ENCODE peak calls at places on chromosomes 4 and X, in seven cellular contexts. One of them, this sample, is unnamed.

GRCh38 chr4:122117743-122118142 is 34.4 kb upstream of the BLTP1 start:
- DNase-seq in stomach: no peak
- DNase-seq in A549: no peak
- DNase-seq in right lobe of liver: no peak
- DNase-seq in hepatocyte: no peak
- DNase-seq in neural progenitor cell: no peak
- DNase-seq in Peyer's patch: no peak
- DNase-seq in this sample: no peak

GRCh38 chrX:48715066-48715465 is 18.5 kb downstream of the SUV39H1 start:
- DNase-seq in stomach: no peak
- DNase-seq in A549: no peak
- DNase-seq in right lobe of liver: no peak
- DNase-seq in hepatocyte: no peak
- DNase-seq in neural progenitor cell: no peak
- DNase-seq in Peyer's patch: no peak
- DNase-seq in this sample: no peak

GRCh38 chr4:41061482-41062185 is 152.7 kb downstream of the APBB2 start:
- DNase-seq in stomach: no peak
- DNase-seq in A549: no peak
- DNase-seq in right lobe of liver: no peak
- DNase-seq in hepatocyte: no peak
- DNase-seq in neural progenitor cell: no peak
- DNase-seq in Peyer's patch: no peak
- DNase-seq in this sample: no peak

GRCh38 chrX:150873616-150874015 is 24.9 kb downstream of the CD99L2 start:
- DNase-seq in stomach: peak; percentile 37
- DNase-seq in A549: no peak
- DNase-seq in right lobe of liver: peak; percentile 47
- DNase-seq in hepatocyte: no peak
- DNase-seq in neural progenitor cell: no peak
- DNase-seq in Peyer's patch: no peak
- DNase-seq in this sample: no peak

GRCh38 chr4:70746179-70746839 is 24.5 kb downstream of the RUFY3 start:
- DNase-seq in stomach: no peak
- DNase-seq in A549: no peak
- DNase-seq in right lobe of liver: no peak
- DNase-seq in hepatocyte: peak; percentile 12
- DNase-seq in neural progenitor cell: no peak
- DNase-seq in Peyer's patch: no peak
- DNase-seq in this sample: peak; percentile 54

GRCh38 chr4:182680196-182680771 is 236.9 kb downstream of the DCTD start:
- DNase-seq in stomach: no peak
- DNase-seq in A549: no peak
- DNase-seq in right lobe of liver: no peak
- DNase-seq in hepatocyte: no peak
- DNase-seq in neural progenitor cell: peak; percentile 29
- DNase-seq in Peyer's patch: no peak
- DNase-seq in this sample: no peak

GRCh38 chr4:186726440-186727148 is 2.9 kb upstream of the FAT1 start:
- DNase-seq in stomach: peak; percentile 65
- DNase-seq in A549: peak; percentile 53
- DNase-seq in right lobe of liver: peak; percentile 74
- DNase-seq in hepatocyte: peak; percentile 93
- DNase-seq in neural progenitor cell: peak; percentile 93
- DNase-seq in Peyer's patch: peak; percentile 83
- DNase-seq in this sample: peak; percentile 65

GRCh38 chrX:130111220-130111934 is 1.1 kb upstream of the ELF4 start:
- DNase-seq in stomach: no peak
- DNase-seq in A549: no peak
- DNase-seq in right lobe of liver: no peak
- DNase-seq in hepatocyte: no peak
- DNase-seq in neural progenitor cell: no peak
- DNase-seq in Peyer's patch: no peak
- DNase-seq in this sample: no peak

GRCh38 chr4:145131848-145132247 is 33.7 kb downstream of the ABCE1 start:
- DNase-seq in stomach: no peak
- DNase-seq in A549: no peak
- DNase-seq in right lobe of liver: no peak
- DNase-seq in hepatocyte: no peak
- DNase-seq in neural progenitor cell: no peak
- DNase-seq in Peyer's patch: no peak
- DNase-seq in this sample: no peak

GRCh38 chr4:6771229-6771671 is 11.3 kb upstream of the KIAA0232 start:
- DNase-seq in stomach: no peak
- DNase-seq in A549: no peak
- DNase-seq in right lobe of liver: peak; percentile 75
- DNase-seq in hepatocyte: no peak
- DNase-seq in neural progenitor cell: no peak
- DNase-seq in Peyer's patch: peak; percentile 39
- DNase-seq in this sample: peak; percentile 39

GRCh38 chrX:1464282-1465131 is 11.8 kb upstream of the ASMTL start:
- DNase-seq in stomach: peak; percentile 17
- DNase-seq in A549: no peak
- DNase-seq in right lobe of liver: no peak
- DNase-seq in hepatocyte: no peak
- DNase-seq in neural progenitor cell: no peak
- DNase-seq in Peyer's patch: peak; percentile 46
- DNase-seq in this sample: peak; percentile 22

GRCh38 chrX:135403374-135403773 is 18.4 kb upstream of the SMIM10L2A start:
- DNase-seq in stomach: no peak
- DNase-seq in A549: no peak
- DNase-seq in right lobe of liver: no peak
- DNase-seq in hepatocyte: no peak
- DNase-seq in neural progenitor cell: no peak
- DNase-seq in Peyer's patch: no peak
- DNase-seq in this sample: no peak

GRCh38 chr4:110371016-110371795 is 104.7 kb upstream of the ENPEP start:
- DNase-seq in stomach: no peak
- DNase-seq in A549: no peak
- DNase-seq in right lobe of liver: no peak
- DNase-seq in hepatocyte: no peak
- DNase-seq in neural progenitor cell: no peak
- DNase-seq in Peyer's patch: no peak
- DNase-seq in this sample: no peak

GRCh38 chr4:8351931-8352367 is 82.4 kb downstream of the HTRA3 start:
- DNase-seq in stomach: peak; percentile 32
- DNase-seq in A549: no peak
- DNase-seq in right lobe of liver: no peak
- DNase-seq in hepatocyte: no peak
- DNase-seq in neural progenitor cell: no peak
- DNase-seq in Peyer's patch: peak; percentile 40
- DNase-seq in this sample: no peak

GRCh38 chr4:151418385-151418784 is 9.4 kb downstream of the FHIP1A start:
- DNase-seq in stomach: no peak
- DNase-seq in A549: no peak
- DNase-seq in right lobe of liver: no peak
- DNase-seq in hepatocyte: peak; percentile 66
- DNase-seq in neural progenitor cell: no peak
- DNase-seq in Peyer's patch: no peak
- DNase-seq in this sample: no peak

GRCh38 chr4:137768196-137768595 is 235.9 kb upstream of the PCDH18 start:
- DNase-seq in stomach: no peak
- DNase-seq in A549: no peak
- DNase-seq in right lobe of liver: no peak
- DNase-seq in hepatocyte: no peak
- DNase-seq in neural progenitor cell: no peak
- DNase-seq in Peyer's patch: no peak
- DNase-seq in this sample: no peak

GRCh38 chr4:3789587-3789986 is 23.4 kb downstream of the ADRA2C start:
- DNase-seq in stomach: no peak
- DNase-seq in A549: no peak
- DNase-seq in right lobe of liver: no peak
- DNase-seq in hepatocyte: no peak
- DNase-seq in neural progenitor cell: no peak
- DNase-seq in Peyer's patch: no peak
- DNase-seq in this sample: no peak

GRCh38 chrX:48472225-48472624 is 2.2 kb upstream of the SLC38A5 start:
- DNase-seq in stomach: no peak
- DNase-seq in A549: no peak
- DNase-seq in right lobe of liver: no peak
- DNase-seq in hepatocyte: no peak
- DNase-seq in neural progenitor cell: no peak
- DNase-seq in Peyer's patch: no peak
- DNase-seq in this sample: no peak

GRCh38 chrX:12332786-12333347 is 194.6 kb downstream of the FRMPD4 start:
- DNase-seq in stomach: no peak
- DNase-seq in A549: no peak
- DNase-seq in right lobe of liver: no peak
- DNase-seq in hepatocyte: no peak
- DNase-seq in neural progenitor cell: no peak
- DNase-seq in Peyer's patch: no peak
- DNase-seq in this sample: no peak

GRCh38 chrX:136691028-136691809 is 43.3 kb downstream of the CD40LG start:
- DNase-seq in stomach: no peak
- DNase-seq in A549: no peak
- DNase-seq in right lobe of liver: no peak
- DNase-seq in hepatocyte: no peak
- DNase-seq in neural progenitor cell: no peak
- DNase-seq in Peyer's patch: no peak
- DNase-seq in this sample: no peak
- TF ChIP-seq CTCF in stomach: no peak
- TF ChIP-seq CTCF in A549: no peak
- TF ChIP-seq CTCF in right lobe of liver: no peak
- TF ChIP-seq CTCF in hepatocyte: no peak
- TF ChIP-seq CTCF in neural progenitor cell: no peak
- TF ChIP-seq CTCF in Peyer's patch: no peak
- TF ChIP-seq CTCF in this sample: no peak

GRCh38 chrX:153517421-153517820 is at the start of gene ATP2B3:
- DNase-seq in stomach: no peak
- DNase-seq in A549: no peak
- DNase-seq in right lobe of liver: no peak
- DNase-seq in hepatocyte: no peak
- DNase-seq in neural progenitor cell: peak; percentile 51
- DNase-seq in Peyer's patch: no peak
- DNase-seq in this sample: no peak

GRCh38 chrX:153514259-153514658 is 3.2 kb upstream of the ATP2B3 start:
- DNase-seq in stomach: no peak
- DNase-seq in A549: no peak
- DNase-seq in right lobe of liver: no peak
- DNase-seq in hepatocyte: no peak
- DNase-seq in neural progenitor cell: no peak
- DNase-seq in Peyer's patch: no peak
- DNase-seq in this sample: no peak

GRCh38 chrX:153513265-153513664 is 4.2 kb upstream of the ATP2B3 start:
- DNase-seq in stomach: no peak
- DNase-seq in A549: no peak
- DNase-seq in right lobe of liver: no peak
- DNase-seq in hepatocyte: no peak
- DNase-seq in neural progenitor cell: no peak
- DNase-seq in Peyer's patch: no peak
- DNase-seq in this sample: no peak

GRCh38 chrX:153516055-153516454 is 1.4 kb upstream of the ATP2B3 start:
- DNase-seq in stomach: no peak
- DNase-seq in A549: no peak
- DNase-seq in right lobe of liver: no peak
- DNase-seq in hepatocyte: no peak
- DNase-seq in neural progenitor cell: no peak
- DNase-seq in Peyer's patch: no peak
- DNase-seq in this sample: no peak

GRCh38 chrX:153515435-153515834 is 2.0 kb upstream of the ATP2B3 start:
- DNase-seq in stomach: no peak
- DNase-seq in A549: no peak
- DNase-seq in right lobe of liver: no peak
- DNase-seq in hepatocyte: no peak
- DNase-seq in neural progenitor cell: no peak
- DNase-seq in Peyer's patch: no peak
- DNase-seq in this sample: no peak
- H3K9me3 ChIP-seq in stomach: no peaks in the 10 kb centered on the region
- H3K9me3 ChIP-seq in A549: no peaks in the 10 kb centered on the region
- H3K9me3 ChIP-seq in right lobe of liver: no peaks in the 10 kb centered on the region
- H3K9me3 ChIP-seq in hepatocyte: no peaks in the 10 kb centered on the region
- H3K9me3 ChIP-seq in neural progenitor cell: no peaks in the 10 kb centered on the region
- H3K9me3 ChIP-seq in Peyer's patch: no peaks in the 10 kb centered on the region
- H3K9me3 ChIP-seq in this sample: no peaks in the 10 kb centered on the region

DNA sequence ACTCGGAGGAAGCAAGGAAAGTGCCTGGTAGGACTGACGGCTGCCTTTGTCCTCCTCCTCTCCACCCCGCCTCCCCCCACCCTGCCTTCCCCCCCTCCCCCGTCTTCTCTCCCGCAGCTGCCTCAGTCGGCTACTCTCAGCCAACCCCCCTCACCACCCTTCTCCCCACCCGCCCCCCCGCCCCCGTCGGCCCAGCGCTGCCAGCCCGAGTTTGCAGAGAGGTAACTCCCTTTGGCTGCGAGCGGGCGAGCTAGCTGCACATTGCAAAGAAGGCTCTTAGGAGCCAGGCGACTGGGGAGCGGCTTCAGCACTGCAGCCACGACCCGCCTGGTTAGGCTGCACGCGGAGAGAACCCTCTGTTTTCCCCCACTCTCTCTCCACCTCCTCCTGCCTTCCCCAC is 460 bp downstream of the AR start:
- DNase-seq in stomach: peak; percentile 30
- DNase-seq in A549: no peak
- DNase-seq in right lobe of liver: peak; percentile 41
- DNase-seq in hepatocyte: peak; percentile 16
- DNase-seq in neural progenitor cell: peak; percentile 67
- DNase-seq in Peyer's patch: no peak
- DNase-seq in this sample: peak; percentile 34
- H3K4me3 ChIP-seq in stomach: peak overlapping the region; percentile 47
- H3K4me3 ChIP-seq in A549: peak overlapping the region; percentile 59
- H3K4me3 ChIP-seq in right lobe of liver: peak overlapping the region; percentile 61
- H3K4me3 ChIP-seq in hepatocyte: peak overlapping the region; percentile 52
- H3K4me3 ChIP-seq in neural progenitor cell: peak overlapping the region; percentile 58
- H3K4me3 ChIP-seq in Peyer's patch: peak overlapping the region; percentile 17
- H3K4me3 ChIP-seq in this sample: peak overlapping the region; percentile 50

GRCh38 chr4:61375316-61375715 is 175.2 kb downstream of the ADGRL3 start:
- DNase-seq in stomach: no peak
- DNase-seq in A549: no peak
- DNase-seq in right lobe of liver: no peak
- DNase-seq in hepatocyte: no peak
- DNase-seq in neural progenitor cell: no peak
- DNase-seq in Peyer's patch: no peak
- DNase-seq in this sample: no peak

GRCh38 chr4:61379406-61379805 is 179.3 kb downstream of the ADGRL3 start:
- DNase-seq in stomach: no peak
- DNase-seq in A549: no peak
- DNase-seq in right lobe of liver: no peak
- DNase-seq in hepatocyte: no peak
- DNase-seq in neural progenitor cell: no peak
- DNase-seq in Peyer's patch: no peak
- DNase-seq in this sample: no peak

GRCh38 chr4:61374612-61374920 is 174.4 kb downstream of the ADGRL3 start:
- DNase-seq in stomach: no peak
- DNase-seq in A549: no peak
- DNase-seq in right lobe of liver: no peak
- DNase-seq in hepatocyte: no peak
- DNase-seq in neural progenitor cell: peak; percentile 25
- DNase-seq in Peyer's patch: no peak
- DNase-seq in this sample: no peak

GRCh38 chr4:61373901-61374611 is 173.9 kb downstream of the ADGRL3 start:
- DNase-seq in stomach: no peak
- DNase-seq in A549: peak; percentile 1
- DNase-seq in right lobe of liver: no peak
- DNase-seq in hepatocyte: no peak
- DNase-seq in neural progenitor cell: no peak
- DNase-seq in Peyer's patch: no peak
- DNase-seq in this sample: no peak

DNA sequence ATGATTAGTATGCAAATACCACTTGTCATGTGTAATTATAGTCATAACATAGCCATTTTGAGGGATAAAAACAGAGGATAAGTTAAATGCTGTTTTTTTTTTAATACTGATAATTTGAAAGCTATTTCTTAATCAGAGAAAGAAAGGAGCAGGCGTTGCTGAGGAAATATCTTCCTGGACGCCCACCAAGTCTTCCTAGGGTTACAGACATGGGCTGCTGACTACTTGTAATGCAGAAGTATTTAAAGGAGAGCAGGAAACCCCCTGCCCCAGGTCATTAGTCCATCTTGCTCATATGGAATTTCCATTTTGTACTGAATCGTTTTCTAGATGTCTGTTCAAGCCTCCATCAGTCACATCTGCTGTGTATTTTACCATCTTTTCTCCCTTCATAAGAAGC is 176.2 kb downstream of the ADGRL3 start:
- DNase-seq in stomach: no peak
- DNase-seq in A549: no peak
- DNase-seq in right lobe of liver: no peak
- DNase-seq in hepatocyte: no peak
- DNase-seq in neural progenitor cell: no peak
- DNase-seq in Peyer's patch: no peak
- DNase-seq in this sample: no peak
- TF ChIP-seq CTCF in stomach: no peak
- TF ChIP-seq CTCF in A549: no peak
- TF ChIP-seq CTCF in right lobe of liver: no peak
- TF ChIP-seq CTCF in hepatocyte: no peak
- TF ChIP-seq CTCF in neural progenitor cell: no peak
- TF ChIP-seq CTCF in Peyer's patch: no peak
- TF ChIP-seq CTCF in this sample: no peak

This sample was measured in lower lobe of right lung.